ENCODE peak calls at places on chromosomes 2 and 18, in seven cellular contexts. A is PC-3, F is fibroblast of villous mesenchyme, G is BJ, N is fibroblast of lung, X is epithelial cell of proximal tubule, K is BE2C. L is an unnamed sample.

GRCh38 chr2:30741576-30741975 is 65.7 kb downstream of the CAPN13 start:
- DNase-seq in A (no peak), F (no peak), G (no peak), N (no peak), X (no peak), K (no peak), L (no peak)

GRCh38 chr2:42368817-42369550 is 8.0 kb upstream of the COX7A2L start:
- DNase-seq in A (peak; percentile 76), F (no peak), G (no peak), N (no peak), X (no peak), K (no peak), L (no peak)

GRCh38 chr18:34543356-34543755 is 166.7 kb upstream of the DTNA start:
- DNase-seq in A (no peak), F (no peak), G (no peak), N (no peak), X (no peak), K (no peak), L (no peak)

GRCh38 chr2:50746526-50746925 is 285.4 kb downstream of the NRXN1 start:
- DNase-seq in A (peak; percentile 53), F (no peak), G (no peak), N (peak; percentile 1), X (no peak), K (peak; percentile 30), L (peak; percentile 29)

GRCh38 chr2:221572180-221572820 is at the start of gene EPHA4:
- DNase-seq in A (peak; percentile 87), F (peak; percentile 73), G (peak; percentile 46), N (peak; percentile 91), X (no peak), K (peak; percentile 86), L (peak; percentile 87)

GRCh38 chr18:73645175-73645715 is 502.4 kb downstream of the FBXO15 start:
- DNase-seq in A (peak; percentile 30), F (no peak), G (no peak), N (no peak), X (no peak), K (no peak), L (peak; percentile 33)

GRCh38 chr2:32894119-32894728 is 52.5 kb upstream of the LTBP1 start:
- DNase-seq in A (no peak), F (no peak), G (no peak), N (no peak), X (no peak), K (no peak), L (no peak)

GRCh38 chr2:41870257-41870570 is 177.6 kb upstream of the PKDCC start:
- DNase-seq in A (no peak), F (no peak), G (no peak), N (no peak), X (no peak), K (no peak), L (no peak)

GRCh38 chr18:42706618-42707017 is 408.9 kb downstream of the RIT2 start:
- DNase-seq in A (no peak), F (no peak), G (no peak), N (no peak), X (no peak), K (peak; percentile 67), L (peak; percentile 2)

GRCh38 chr2:76737607-76738006 is 784.6 kb downstream of the LRRTM4 start:
- DNase-seq in A (no peak), F (no peak), G (no peak), N (no peak), X (no peak), K (no peak), L (no peak)

GRCh38 chr2:67251741-67252140 is 145.4 kb upstream of the ETAA1 start:
- DNase-seq in A (no peak), F (no peak), G (no peak), N (no peak), X (no peak), K (no peak), L (no peak)

GRCh38 chr2:114550895-114551793 is 108.7 kb downstream of the DPP10 start:
- DNase-seq in A (peak; percentile 75), F (peak; percentile 17), G (no peak), N (peak; percentile 47), X (peak; percentile 20), K (peak; percentile 13), L (peak; percentile 61)

GRCh38 chr18:58360324-58360723 is 268.6 kb downstream of the ALPK2 start:
- DNase-seq in A (no peak), F (no peak), G (no peak), N (no peak), X (no peak), K (no peak), L (no peak)

GRCh38 chr18:13620206-13620672 is 106.1 kb downstream of the FAM210A start:
- DNase-seq in A (no peak), F (no peak), G (no peak), N (no peak), X (no peak), K (no peak), L (no peak)

DNA sequence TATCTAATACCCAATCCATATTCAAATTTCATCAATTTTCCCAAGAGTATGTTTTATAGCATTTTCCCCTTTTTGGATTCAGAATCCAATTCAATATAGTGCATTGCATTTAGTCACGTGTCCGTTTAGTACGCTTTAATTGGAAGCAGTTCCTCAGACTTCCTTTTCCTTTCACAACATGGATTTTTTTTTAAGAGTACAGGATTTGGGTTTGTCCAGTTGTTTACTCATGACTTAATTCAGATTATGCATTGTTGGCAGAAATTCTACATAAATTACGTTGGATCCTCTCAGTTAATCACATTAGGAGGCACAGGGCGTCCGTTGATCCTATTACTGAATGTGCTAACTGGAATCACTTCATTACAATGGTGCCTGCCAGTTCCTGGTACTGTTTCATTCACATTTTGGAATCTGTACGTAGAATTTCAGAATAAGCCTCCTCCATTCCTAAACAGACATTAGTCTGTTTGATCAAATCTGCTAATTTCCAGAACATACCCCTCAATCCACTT is 70.0 kb upstream of the ATIC start:
- DNase-seq in A (no peak), F (no peak), G (no peak), N (no peak), X (no peak), K (no peak), L (no peak)
- H3K4me3 ChIP-seq in A (no peak overlapping the region), F (no peak overlapping the region), G (no peak overlapping the region), N (no peak overlapping the region), X (no peak overlapping the region), K (no peak overlapping the region), L (no peak overlapping the region)

GRCh38 chr2:232228332-232228731 is 150.2 kb upstream of the ALPP start:
- DNase-seq in A (no peak), F (no peak), G (no peak), N (no peak), X (no peak), K (no peak), L (no peak)
- TF ChIP-seq CTCF in A (no peak), F (no peak), G (no peak), N (no peak), X (no peak), K (no peak), L (no peak)

GRCh38 chr2:239315308-239315707 is 85.5 kb downstream of the HDAC4 start:
- DNase-seq in A (no peak), F (no peak), G (no peak), N (no peak), X (no peak), K (no peak), L (no peak)

GRCh38 chr2:239319261-239319661 is 81.6 kb downstream of the HDAC4 start:
- DNase-seq in A (peak; percentile 69), F (peak; percentile 87), G (no peak), N (peak; percentile 60), X (no peak), K (no peak), L (peak; percentile 46)

GRCh38 chr2:239318790-239319189 is 82.0 kb downstream of the HDAC4 start:
- DNase-seq in A (no peak), F (peak; percentile 50), G (no peak), N (peak; percentile 14), X (no peak), K (no peak), L (peak; percentile 36)

GRCh38 chr2:239318091-239318725 is 82.6 kb downstream of the HDAC4 start:
- DNase-seq in A (no peak), F (no peak), G (no peak), N (no peak), X (no peak), K (no peak), L (no peak)

GRCh38 chr2:239316562-239317465 is 84.0 kb downstream of the HDAC4 start:
- DNase-seq in A (no peak), F (peak; percentile 83), G (no peak), N (peak; percentile 71), X (no peak), K (no peak), L (peak; percentile 69)
- H3K4me3 ChIP-seq in A (no peak overlapping the region), F (peak overlapping the region; percentile 21), G (no peak overlapping the region), N (peak overlapping the region; percentile 11), X (no peak overlapping the region), K (no peak overlapping the region), L (peak overlapping the region; percentile 24)

DNA sequence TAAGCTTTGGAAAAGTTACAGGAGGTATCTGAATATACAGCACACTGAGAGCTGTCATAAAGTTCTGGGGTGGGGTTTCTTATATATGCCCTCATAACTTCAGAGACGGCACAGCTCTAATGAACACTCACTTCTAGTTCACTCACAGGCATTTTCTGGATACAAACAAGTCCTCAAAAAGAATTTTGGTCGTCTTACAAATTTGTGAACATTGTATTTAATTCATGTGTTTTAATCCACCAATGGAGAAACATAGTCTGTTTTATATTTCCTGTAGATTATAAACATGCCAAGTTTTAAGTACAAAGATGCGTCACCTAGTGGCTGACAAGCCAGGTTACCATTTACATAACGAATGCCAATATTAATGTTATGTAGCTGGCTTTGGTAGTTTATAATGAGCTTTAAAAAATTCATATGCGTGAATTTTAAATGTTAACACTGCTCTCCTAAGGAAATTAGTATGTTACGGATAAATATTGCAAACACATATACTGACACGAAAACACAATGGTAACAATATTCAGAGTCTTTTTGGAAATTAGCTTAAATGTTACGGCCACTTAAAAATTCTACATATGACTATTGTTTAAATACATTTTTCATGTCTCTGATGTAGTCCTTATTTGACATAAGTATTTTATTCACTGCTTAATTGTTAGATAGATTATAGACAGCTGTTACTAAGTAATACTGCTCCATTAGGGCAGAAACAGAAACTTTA is 2.5 kb downstream of the COL3A1 start:
- DNase-seq in A (peak; percentile 76), F (peak; percentile 83), G (no peak), N (peak; percentile 83), X (no peak), K (no peak), L (peak; percentile 81)
- TF ChIP-seq CTCF in A (peak; percentile 90), F (peak; percentile 36), G (peak; percentile 55), N (peak; percentile 43), X (peak; percentile 23), K (no peak), L (peak; percentile 71)

GRCh38 chr2:200698217-200698616 is 112.4 kb downstream of the AOX1 start:
- DNase-seq in A (no peak), F (no peak), G (no peak), N (no peak), X (no peak), K (no peak), L (no peak)
- H3K4me3 ChIP-seq in A (no peak overlapping the region), F (no peak overlapping the region), G (no peak overlapping the region), N (no peak overlapping the region), X (no peak overlapping the region), K (no peak overlapping the region), L (no peak overlapping the region)